ENCODE peak calls at places on chromosomes 2 and 18, in four cellular contexts. One of them, this sample, is unnamed.

GRCh38 chr2:33230133-33230618 is 246.3 kb upstream of the RASGRP3 start:
- DNase-seq in iris pigment epithelial cell: no peak
- DNase-seq in mesendoderm: no peak
- DNase-seq in MM.1S: no peak
- DNase-seq in this sample: no peak

GRCh38 chr2:63865159-63865799 is 23.6 kb downstream of the UGP2 start:
- DNase-seq in iris pigment epithelial cell: peak
- DNase-seq in MM.1S: no peak
- DNase-seq in mesendoderm: no peak
- DNase-seq in this sample: peak

GRCh38 chr2:27960237-27960912 is 69.8 kb downstream of the BABAM2 start:
- DNase-seq in mesendoderm: no peak
- DNase-seq in MM.1S: no peak
- DNase-seq in iris pigment epithelial cell: peak
- DNase-seq in this sample: peak

GRCh38 chr2:16425462-16426336 is 239.9 kb downstream of the CYRIA start:
- DNase-seq in iris pigment epithelial cell: no peak
- DNase-seq in MM.1S: no peak
- DNase-seq in mesendoderm: peak
- DNase-seq in this sample: no peak

GRCh38 chr2:163039266-163039665 is 200.7 kb upstream of the KCNH7 start:
- DNase-seq in mesendoderm: no peak
- DNase-seq in MM.1S: no peak
- DNase-seq in iris pigment epithelial cell: no peak
- DNase-seq in this sample: no peak

GRCh38 chr2:170361359-170361936 is 183.5 kb downstream of the MYO3B start:
- DNase-seq in iris pigment epithelial cell: peak
- DNase-seq in MM.1S: peak
- DNase-seq in mesendoderm: peak
- DNase-seq in this sample: peak

GRCh38 chr2:33372940-33373553 is 103.4 kb upstream of the RASGRP3 start:
- DNase-seq in iris pigment epithelial cell: peak
- DNase-seq in mesendoderm: peak
- DNase-seq in MM.1S: peak
- DNase-seq in this sample: peak

GRCh38 chr18:35099911-35100310 is 58.7 kb downstream of the MAPRE2 start:
- DNase-seq in iris pigment epithelial cell: no peak
- DNase-seq in mesendoderm: no peak
- DNase-seq in MM.1S: no peak
- DNase-seq in this sample: no peak

GRCh38 chr2:109312902-109313301 is 183.9 kb downstream of the SH3RF3 start:
- DNase-seq in iris pigment epithelial cell: no peak
- DNase-seq in mesendoderm: no peak
- DNase-seq in MM.1S: no peak
- DNase-seq in this sample: no peak

GRCh38 chr2:95231723-95232122 is 24.4 kb downstream of the ZNF892 start:
- DNase-seq in MM.1S: peak
- DNase-seq in iris pigment epithelial cell: peak
- DNase-seq in mesendoderm: peak
- DNase-seq in this sample: peak

GRCh38 chr2:66477125-66477842 is 42.4 kb downstream of the MEIS1 start:
- DNase-seq in mesendoderm: no peak
- DNase-seq in iris pigment epithelial cell: no peak
- DNase-seq in MM.1S: no peak
- DNase-seq in this sample: peak

GRCh38 chr2:130352229-130352628 is 3.6 kb upstream of the PTPN18 start:
- DNase-seq in iris pigment epithelial cell: no peak
- DNase-seq in mesendoderm: no peak
- DNase-seq in MM.1S: no peak
- DNase-seq in this sample: no peak

GRCh38 chr2:145114726-145115125 is 594.8 kb upstream of the ZEB2 start:
- DNase-seq in iris pigment epithelial cell: peak
- DNase-seq in mesendoderm: no peak
- DNase-seq in MM.1S: no peak
- DNase-seq in this sample: no peak

GRCh38 chr18:10261315-10262276 is 192.8 kb upstream of the APCDD1 start:
- DNase-seq in iris pigment epithelial cell: peak
- DNase-seq in mesendoderm: no peak
- DNase-seq in MM.1S: no peak
- DNase-seq in this sample: peak

GRCh38 chr2:21895200-21895599 is 771.4 kb downstream of the TDRD15 start:
- DNase-seq in mesendoderm: no peak
- DNase-seq in MM.1S: no peak
- DNase-seq in iris pigment epithelial cell: no peak
- DNase-seq in this sample: no peak

GRCh38 chr2:190683802-190684201 is 34.9 kb downstream of the NAB1 start:
- DNase-seq in iris pigment epithelial cell: peak
- DNase-seq in mesendoderm: no peak
- DNase-seq in MM.1S: no peak
- DNase-seq in this sample: no peak

GRCh38 chr18:29145993-29146539 is 969.1 kb upstream of the CDH2 start:
- DNase-seq in mesendoderm: no peak
- DNase-seq in MM.1S: no peak
- DNase-seq in iris pigment epithelial cell: no peak
- DNase-seq in this sample: no peak

GRCh38 chr2:84830095-84830494 is 50.8 kb downstream of the TRABD2A start:
- DNase-seq in iris pigment epithelial cell: peak
- DNase-seq in mesendoderm: peak
- DNase-seq in MM.1S: no peak
- DNase-seq in this sample: peak

GRCh38 chr2:12050381-12050780 is 303.9 kb downstream of the LPIN1 start:
- DNase-seq in MM.1S: no peak
- DNase-seq in mesendoderm: no peak
- DNase-seq in iris pigment epithelial cell: peak
- DNase-seq in this sample: peak

GRCh38 chr2:7701807-7702206 is 784.6 kb downstream of the RNF144A start:
- DNase-seq in mesendoderm: no peak
- DNase-seq in iris pigment epithelial cell: no peak
- DNase-seq in MM.1S: no peak
- DNase-seq in this sample: no peak

GRCh38 chr18:51066273-51066672 is 36.3 kb downstream of the SMAD4 start:
- DNase-seq in MM.1S: no peak
- DNase-seq in iris pigment epithelial cell: peak
- DNase-seq in mesendoderm: no peak
- DNase-seq in this sample: peak

GRCh38 chr18:51382081-51382480 is 184.6 kb upstream of the MEX3C start:
- DNase-seq in mesendoderm: peak
- DNase-seq in MM.1S: no peak
- DNase-seq in iris pigment epithelial cell: no peak
- DNase-seq in this sample: peak

GRCh38 chr18:75162467-75162866 is 46.5 kb downstream of the PTGR3 start:
- DNase-seq in MM.1S: no peak
- DNase-seq in mesendoderm: no peak
- DNase-seq in iris pigment epithelial cell: peak
- DNase-seq in this sample: peak

GRCh38 chr2:188142636-188143035 is 149.0 kb upstream of the GULP1 start:
- DNase-seq in iris pigment epithelial cell: peak
- DNase-seq in mesendoderm: peak
- DNase-seq in MM.1S: no peak
- DNase-seq in this sample: peak

GRCh38 chr2:100789361-100789760 is 30.6 kb upstream of the NPAS2 start:
- DNase-seq in MM.1S: no peak
- DNase-seq in iris pigment epithelial cell: no peak
- DNase-seq in mesendoderm: no peak
- DNase-seq in this sample: no peak

GRCh38 chr2:218012306-218012705 is 9.5 kb upstream of the TNS1 start:
- DNase-seq in MM.1S: no peak
- DNase-seq in mesendoderm: no peak
- DNase-seq in iris pigment epithelial cell: no peak
- DNase-seq in this sample: no peak

GRCh38 chr2:15058015-15058414 is 425.5 kb downstream of the LRATD1 start:
- DNase-seq in iris pigment epithelial cell: no peak
- DNase-seq in MM.1S: no peak
- DNase-seq in mesendoderm: peak
- DNase-seq in this sample: no peak